ENCODE peak calls at places on chromosomes 11 and 22, in seven cellular contexts. One of them, this sample, is unnamed.

GRCh38 chr22:43226368-43226979 is 39.5 kb upstream of the TTLL12 start:
- DNase-seq in stimulated activated naive CD8-positive, alpha-beta T cell treated with anti-CD3 and anti-CD28 coated beads, Interleukin-15, Interleukin-2, amounts not matched to agents 100 U/mL and 50 U/mL, for 24 hours: no peak
- DNase-seq in fibroblast of the aortic adventitia: no peak
- DNase-seq in anterior cingulate cortex: no peak
- DNase-seq in SW480: peak; percentile 49
- DNase-seq in effector CD4-positive, alpha-beta T cell: no peak
- DNase-seq in stimulated activated CD4-positive, alpha-beta T cell treated with anti-CD3 and anti-CD28 coated beads, Interleukin-15, amount 100 ng/mL, for 24 hours: no peak
- DNase-seq in this sample: no peak

GRCh38 chr22:45231293-45231692 is 9.4 kb downstream of the KIAA0930 start:
- DNase-seq in anterior cingulate cortex: no peak
- DNase-seq in fibroblast of the aortic adventitia: no peak
- DNase-seq in SW480: no peak
- DNase-seq in stimulated activated CD4-positive, alpha-beta T cell treated with anti-CD3 and anti-CD28 coated beads, Interleukin-15, amount 100 ng/mL, for 24 hours: no peak
- DNase-seq in stimulated activated naive CD8-positive, alpha-beta T cell treated with anti-CD3 and anti-CD28 coated beads, Interleukin-15, Interleukin-2, amounts not matched to agents 100 U/mL and 50 U/mL, for 24 hours: no peak
- DNase-seq in effector CD4-positive, alpha-beta T cell: no peak
- DNase-seq in this sample: no peak

GRCh38 chr22:29040385-29041275 is 21.0 kb downstream of the C22orf31 start:
- DNase-seq in effector CD4-positive, alpha-beta T cell: peak; percentile 65
- DNase-seq in stimulated activated naive CD8-positive, alpha-beta T cell treated with anti-CD3 and anti-CD28 coated beads, Interleukin-15, Interleukin-2, amounts not matched to agents 100 U/mL and 50 U/mL, for 24 hours: peak; percentile 67
- DNase-seq in stimulated activated CD4-positive, alpha-beta T cell treated with anti-CD3 and anti-CD28 coated beads, Interleukin-15, amount 100 ng/mL, for 24 hours: peak; percentile 72
- DNase-seq in anterior cingulate cortex: peak; percentile 66
- DNase-seq in fibroblast of the aortic adventitia: peak; percentile 97
- DNase-seq in SW480: peak; percentile 68
- DNase-seq in this sample: peak; percentile 55

GRCh38 chr22:41976070-41976901 is 7.0 kb downstream of the SEPTIN3 start:
- DNase-seq in stimulated activated CD4-positive, alpha-beta T cell treated with anti-CD3 and anti-CD28 coated beads, Interleukin-15, amount 100 ng/mL, for 24 hours: peak; percentile 70
- DNase-seq in anterior cingulate cortex: peak; percentile 72
- DNase-seq in fibroblast of the aortic adventitia: no peak
- DNase-seq in effector CD4-positive, alpha-beta T cell: peak; percentile 23
- DNase-seq in stimulated activated naive CD8-positive, alpha-beta T cell treated with anti-CD3 and anti-CD28 coated beads, Interleukin-15, Interleukin-2, amounts not matched to agents 100 U/mL and 50 U/mL, for 24 hours: peak; percentile 57
- DNase-seq in SW480: no peak
- DNase-seq in this sample: peak; percentile 64

GRCh38 chr22:33920927-33921575 is 775 bp upstream of the LARGE1 start:
- DNase-seq in stimulated activated naive CD8-positive, alpha-beta T cell treated with anti-CD3 and anti-CD28 coated beads, Interleukin-15, Interleukin-2, amounts not matched to agents 100 U/mL and 50 U/mL, for 24 hours: peak; percentile 93
- DNase-seq in stimulated activated CD4-positive, alpha-beta T cell treated with anti-CD3 and anti-CD28 coated beads, Interleukin-15, amount 100 ng/mL, for 24 hours: peak; percentile 96
- DNase-seq in effector CD4-positive, alpha-beta T cell: peak; percentile 37
- DNase-seq in SW480: peak; percentile 87
- DNase-seq in anterior cingulate cortex: peak; percentile 98
- DNase-seq in fibroblast of the aortic adventitia: peak; percentile 94
- DNase-seq in this sample: peak; percentile 83

GRCh38 chr11:68541983-68542382 is 81.4 kb downstream of the PPP6R3 start:
- DNase-seq in SW480: no peak
- DNase-seq in stimulated activated naive CD8-positive, alpha-beta T cell treated with anti-CD3 and anti-CD28 coated beads, Interleukin-15, Interleukin-2, amounts not matched to agents 100 U/mL and 50 U/mL, for 24 hours: no peak
- DNase-seq in stimulated activated CD4-positive, alpha-beta T cell treated with anti-CD3 and anti-CD28 coated beads, Interleukin-15, amount 100 ng/mL, for 24 hours: no peak
- DNase-seq in effector CD4-positive, alpha-beta T cell: no peak
- DNase-seq in anterior cingulate cortex: no peak
- DNase-seq in fibroblast of the aortic adventitia: no peak
- DNase-seq in this sample: no peak

GRCh38 chr11:34339149-34340064 is 18.4 kb downstream of the ABTB2 start:
- DNase-seq in anterior cingulate cortex: no peak
- DNase-seq in SW480: peak; percentile 10
- DNase-seq in fibroblast of the aortic adventitia: peak; percentile 34
- DNase-seq in stimulated activated naive CD8-positive, alpha-beta T cell treated with anti-CD3 and anti-CD28 coated beads, Interleukin-15, Interleukin-2, amounts not matched to agents 100 U/mL and 50 U/mL, for 24 hours: no peak
- DNase-seq in effector CD4-positive, alpha-beta T cell: no peak
- DNase-seq in stimulated activated CD4-positive, alpha-beta T cell treated with anti-CD3 and anti-CD28 coated beads, Interleukin-15, amount 100 ng/mL, for 24 hours: no peak
- DNase-seq in this sample: no peak

GRCh38 chr11:23991140-23991539 is 505.7 kb upstream of the LUZP2 start:
- DNase-seq in fibroblast of the aortic adventitia: peak; percentile 65
- DNase-seq in anterior cingulate cortex: no peak
- DNase-seq in SW480: no peak
- DNase-seq in effector CD4-positive, alpha-beta T cell: no peak
- DNase-seq in stimulated activated naive CD8-positive, alpha-beta T cell treated with anti-CD3 and anti-CD28 coated beads, Interleukin-15, Interleukin-2, amounts not matched to agents 100 U/mL and 50 U/mL, for 24 hours: no peak
- DNase-seq in stimulated activated CD4-positive, alpha-beta T cell treated with anti-CD3 and anti-CD28 coated beads, Interleukin-15, amount 100 ng/mL, for 24 hours: no peak
- DNase-seq in this sample: no peak

GRCh38 chr11:60919956-60920355 is 4.3 kb upstream of the TMEM132A start:
- DNase-seq in stimulated activated CD4-positive, alpha-beta T cell treated with anti-CD3 and anti-CD28 coated beads, Interleukin-15, amount 100 ng/mL, for 24 hours: no peak
- DNase-seq in SW480: no peak
- DNase-seq in effector CD4-positive, alpha-beta T cell: no peak
- DNase-seq in stimulated activated naive CD8-positive, alpha-beta T cell treated with anti-CD3 and anti-CD28 coated beads, Interleukin-15, Interleukin-2, amounts not matched to agents 100 U/mL and 50 U/mL, for 24 hours: no peak
- DNase-seq in fibroblast of the aortic adventitia: peak; percentile 35
- DNase-seq in anterior cingulate cortex: no peak
- DNase-seq in this sample: no peak

GRCh38 chr11:76999597-76999996 is 34.6 kb upstream of the B3GNT6 start:
- DNase-seq in stimulated activated CD4-positive, alpha-beta T cell treated with anti-CD3 and anti-CD28 coated beads, Interleukin-15, amount 100 ng/mL, for 24 hours: no peak
- DNase-seq in fibroblast of the aortic adventitia: no peak
- DNase-seq in SW480: no peak
- DNase-seq in anterior cingulate cortex: no peak
- DNase-seq in effector CD4-positive, alpha-beta T cell: no peak
- DNase-seq in stimulated activated naive CD8-positive, alpha-beta T cell treated with anti-CD3 and anti-CD28 coated beads, Interleukin-15, Interleukin-2, amounts not matched to agents 100 U/mL and 50 U/mL, for 24 hours: no peak
- DNase-seq in this sample: no peak

GRCh38 chr11:102850973-102851745 is 7.8 kb upstream of the MMP3 start:
- DNase-seq in anterior cingulate cortex: no peak
- DNase-seq in stimulated activated naive CD8-positive, alpha-beta T cell treated with anti-CD3 and anti-CD28 coated beads, Interleukin-15, Interleukin-2, amounts not matched to agents 100 U/mL and 50 U/mL, for 24 hours: no peak
- DNase-seq in SW480: no peak
- DNase-seq in fibroblast of the aortic adventitia: peak; percentile 63
- DNase-seq in stimulated activated CD4-positive, alpha-beta T cell treated with anti-CD3 and anti-CD28 coated beads, Interleukin-15, amount 100 ng/mL, for 24 hours: no peak
- DNase-seq in effector CD4-positive, alpha-beta T cell: no peak
- DNase-seq in this sample: no peak

GRCh38 chr11:27921472-27921871 is 186.5 kb downstream of the KIF18A start:
- DNase-seq in fibroblast of the aortic adventitia: no peak
- DNase-seq in anterior cingulate cortex: no peak
- DNase-seq in SW480: no peak
- DNase-seq in stimulated activated naive CD8-positive, alpha-beta T cell treated with anti-CD3 and anti-CD28 coated beads, Interleukin-15, Interleukin-2, amounts not matched to agents 100 U/mL and 50 U/mL, for 24 hours: no peak
- DNase-seq in effector CD4-positive, alpha-beta T cell: no peak
- DNase-seq in stimulated activated CD4-positive, alpha-beta T cell treated with anti-CD3 and anti-CD28 coated beads, Interleukin-15, amount 100 ng/mL, for 24 hours: no peak
- DNase-seq in this sample: no peak

GRCh38 chr11:16777576-16777975 is 39.1 kb downstream of the C11orf58 start:
- DNase-seq in effector CD4-positive, alpha-beta T cell: no peak
- DNase-seq in fibroblast of the aortic adventitia: no peak
- DNase-seq in anterior cingulate cortex: no peak
- DNase-seq in stimulated activated CD4-positive, alpha-beta T cell treated with anti-CD3 and anti-CD28 coated beads, Interleukin-15, amount 100 ng/mL, for 24 hours: no peak
- DNase-seq in stimulated activated naive CD8-positive, alpha-beta T cell treated with anti-CD3 and anti-CD28 coated beads, Interleukin-15, Interleukin-2, amounts not matched to agents 100 U/mL and 50 U/mL, for 24 hours: no peak
- DNase-seq in SW480: no peak
- DNase-seq in this sample: no peak

GRCh38 chr11:120331301-120331966 is 4.8 kb upstream of the ARHGEF12 start:
- DNase-seq in stimulated activated CD4-positive, alpha-beta T cell treated with anti-CD3 and anti-CD28 coated beads, Interleukin-15, amount 100 ng/mL, for 24 hours: no peak
- DNase-seq in fibroblast of the aortic adventitia: peak; percentile 96
- DNase-seq in stimulated activated naive CD8-positive, alpha-beta T cell treated with anti-CD3 and anti-CD28 coated beads, Interleukin-15, Interleukin-2, amounts not matched to agents 100 U/mL and 50 U/mL, for 24 hours: no peak
- DNase-seq in SW480: peak; percentile 83
- DNase-seq in effector CD4-positive, alpha-beta T cell: no peak
- DNase-seq in anterior cingulate cortex: no peak
- DNase-seq in this sample: no peak

GRCh38 chr11:36280531-36280930 is 8.7 kb downstream of the COMMD9 start:
- DNase-seq in anterior cingulate cortex: no peak
- DNase-seq in SW480: no peak
- DNase-seq in effector CD4-positive, alpha-beta T cell: no peak
- DNase-seq in stimulated activated CD4-positive, alpha-beta T cell treated with anti-CD3 and anti-CD28 coated beads, Interleukin-15, amount 100 ng/mL, for 24 hours: no peak
- DNase-seq in stimulated activated naive CD8-positive, alpha-beta T cell treated with anti-CD3 and anti-CD28 coated beads, Interleukin-15, Interleukin-2, amounts not matched to agents 100 U/mL and 50 U/mL, for 24 hours: no peak
- DNase-seq in fibroblast of the aortic adventitia: no peak
- DNase-seq in this sample: no peak

GRCh38 chr11:74182635-74183034 is 11.5 kb downstream of the PPME1 start:
- DNase-seq in anterior cingulate cortex: no peak
- DNase-seq in effector CD4-positive, alpha-beta T cell: no peak
- DNase-seq in SW480: no peak
- DNase-seq in stimulated activated naive CD8-positive, alpha-beta T cell treated with anti-CD3 and anti-CD28 coated beads, Interleukin-15, Interleukin-2, amounts not matched to agents 100 U/mL and 50 U/mL, for 24 hours: no peak
- DNase-seq in fibroblast of the aortic adventitia: peak; percentile 7
- DNase-seq in stimulated activated CD4-positive, alpha-beta T cell treated with anti-CD3 and anti-CD28 coated beads, Interleukin-15, amount 100 ng/mL, for 24 hours: no peak
- DNase-seq in this sample: no peak

GRCh38 chr11:73759520-73760065 is 1.3 kb downstream of the RAB6A start:
- DNase-seq in stimulated activated naive CD8-positive, alpha-beta T cell treated with anti-CD3 and anti-CD28 coated beads, Interleukin-15, Interleukin-2, amounts not matched to agents 100 U/mL and 50 U/mL, for 24 hours: no peak
- DNase-seq in SW480: peak; percentile 36
- DNase-seq in stimulated activated CD4-positive, alpha-beta T cell treated with anti-CD3 and anti-CD28 coated beads, Interleukin-15, amount 100 ng/mL, for 24 hours: no peak
- DNase-seq in fibroblast of the aortic adventitia: peak; percentile 42
- DNase-seq in anterior cingulate cortex: no peak
- DNase-seq in effector CD4-positive, alpha-beta T cell: no peak
- DNase-seq in this sample: no peak

GRCh38 chr11:79466411-79466810 is 25.6 kb upstream of the TENM4 start:
- DNase-seq in fibroblast of the aortic adventitia: peak; percentile 64
- DNase-seq in stimulated activated CD4-positive, alpha-beta T cell treated with anti-CD3 and anti-CD28 coated beads, Interleukin-15, amount 100 ng/mL, for 24 hours: no peak
- DNase-seq in SW480: no peak
- DNase-seq in anterior cingulate cortex: no peak
- DNase-seq in effector CD4-positive, alpha-beta T cell: no peak
- DNase-seq in stimulated activated naive CD8-positive, alpha-beta T cell treated with anti-CD3 and anti-CD28 coated beads, Interleukin-15, Interleukin-2, amounts not matched to agents 100 U/mL and 50 U/mL, for 24 hours: no peak
- DNase-seq in this sample: no peak

GRCh38 chr11:31645747-31646146 is 136.2 kb downstream of the ELP4 start:
- DNase-seq in fibroblast of the aortic adventitia: peak; percentile 94
- DNase-seq in SW480: peak; percentile 44
- DNase-seq in stimulated activated CD4-positive, alpha-beta T cell treated with anti-CD3 and anti-CD28 coated beads, Interleukin-15, amount 100 ng/mL, for 24 hours: no peak
- DNase-seq in effector CD4-positive, alpha-beta T cell: no peak
- DNase-seq in stimulated activated naive CD8-positive, alpha-beta T cell treated with anti-CD3 and anti-CD28 coated beads, Interleukin-15, Interleukin-2, amounts not matched to agents 100 U/mL and 50 U/mL, for 24 hours: no peak
- DNase-seq in anterior cingulate cortex: no peak
- DNase-seq in this sample: no peak

GRCh38 chr11:2885676-2886081 is at the start of gene CDKN1C:
- DNase-seq in stimulated activated CD4-positive, alpha-beta T cell treated with anti-CD3 and anti-CD28 coated beads, Interleukin-15, amount 100 ng/mL, for 24 hours: peak; percentile 81
- DNase-seq in stimulated activated naive CD8-positive, alpha-beta T cell treated with anti-CD3 and anti-CD28 coated beads, Interleukin-15, Interleukin-2, amounts not matched to agents 100 U/mL and 50 U/mL, for 24 hours: peak; percentile 79
- DNase-seq in SW480: peak; percentile 71
- DNase-seq in anterior cingulate cortex: peak; percentile 83
- DNase-seq in fibroblast of the aortic adventitia: peak; percentile 81
- DNase-seq in effector CD4-positive, alpha-beta T cell: peak; percentile 76
- DNase-seq in this sample: peak; percentile 84

This sample was measured in activated T-cell treated with anti-CD3 and anti-CD28 coated beads, Interleukin-2, amount 50 U/mL, for 1 hour.